ENCODE peak calls at places on chromosomes 4 and X, in eight cellular contexts. K is left lung, P is lung, Q is psoas muscle, Y is GM23248, E is GM23338, W is ovary, C is sigmoid colon. M is an unnamed sample.

GRCh38 chr4:48194986-48195773 is 61.1 kb upstream of the TXK start:
- DNase-seq in K (no peak), C (no peak), W (no peak), E (no peak), P (no peak), Q (no peak), Y (no peak), M (no peak)

GRCh38 chr4:107897823-107898222 is 33.5 kb upstream of the CYP2U1 start:
- DNase-seq in C (no peak), P (no peak), E (no peak), Q (no peak), K (no peak), Y (peak; percentile 25), W (no peak), M (no peak)

GRCh38 chr4:190020790-190021717 is 6.0 kb downstream of the FRG2 start:
- DNase-seq in C (peak; percentile 62), Y (peak; percentile 59), K (no peak), W (no peak), E (peak; percentile 92), P (peak; percentile 54), Q (peak; percentile 48), M (no peak)

GRCh38 chrX:19382500-19383145 is 38.9 kb downstream of the PDHA1 start:
- DNase-seq in W (no peak), Q (no peak), K (peak; percentile 60), E (peak; percentile 77), P (peak; percentile 59), Y (peak; percentile 42), C (peak; percentile 40), M (peak; percentile 34)

GRCh38 chr4:61740950-61741638 is 541.0 kb downstream of the ADGRL3 start:
- DNase-seq in Q (no peak), Y (no peak), C (no peak), E (peak; percentile 42), P (no peak), K (no peak), W (no peak), M (no peak)

GRCh38 chr4:10030946-10031662 is 9.8 kb upstream of the SLC2A9 start:
- DNase-seq in C (no peak), E (no peak), Q (no peak), P (no peak), W (no peak), K (no peak), Y (no peak), M (no peak)

GRCh38 chrX:153668423-153669173 is 5.0 kb downstream of the PNCK start:
- DNase-seq in Y (no peak), W (no peak), E (peak; percentile 62), K (no peak), Q (no peak), C (peak; percentile 57), P (no peak), M (no peak)

GRCh38 chr4:54852061-54852460 is 194.3 kb downstream of the KIT start:
- DNase-seq in C (no peak), P (no peak), K (no peak), Q (no peak), E (no peak), W (no peak), Y (no peak), M (no peak)

GRCh38 chr4:172980178-172980577 is 188.4 kb upstream of the GALNT7 start:
- DNase-seq in Y (no peak), W (no peak), Q (no peak), K (no peak), E (no peak), C (no peak), P (no peak), M (no peak)

GRCh38 chrX:49075347-49075746 is 1.5 kb upstream of the PRAF2 start:
- DNase-seq in K (no peak), Q (no peak), E (no peak), Y (no peak), P (no peak), C (no peak), W (no peak), M (no peak)

GRCh38 chr4:25580633-25581467 is 74.8 kb upstream of the SLC34A2 start:
- DNase-seq in Y (peak; percentile 2), Q (no peak), P (no peak), K (no peak), E (peak; percentile 39), W (no peak), C (no peak), M (no peak)

GRCh38 chr4:53943345-53944085 is 120.9 kb downstream of the CHIC2 start:
- DNase-seq in C (no peak), Y (peak; percentile 85), K (no peak), Q (no peak), E (no peak), P (no peak), W (no peak), M (no peak)

GRCh38 chrX:39296472-39296871 is 495.2 kb downstream of the MID1IP1 start:
- DNase-seq in K (no peak), C (no peak), E (no peak), P (no peak), Q (no peak), Y (no peak), W (no peak), M (no peak)

GRCh38 chrX:2499507-2499906 is 1.3 kb downstream of the DHRSX start:
- DNase-seq in E (no peak), P (no peak), C (no peak), W (no peak), Y (no peak), Q (no peak), K (peak; percentile 20), M (no peak)
- H3K4me1 ChIP-seq in E (peaks cover 47% of the 10 kb centered on the region), P (peaks cover 11% of the 10 kb centered on the region), C (no peaks in the 10 kb centered on the region), W (peaks cover 5% of the 10 kb centered on the region), Y (peaks cover 25% of the 10 kb centered on the region), Q (peaks cover 14% of the 10 kb centered on the region), K (peaks cover 33% of the 10 kb centered on the region), M (peaks cover 59% of the 10 kb centered on the region)

DNA sequence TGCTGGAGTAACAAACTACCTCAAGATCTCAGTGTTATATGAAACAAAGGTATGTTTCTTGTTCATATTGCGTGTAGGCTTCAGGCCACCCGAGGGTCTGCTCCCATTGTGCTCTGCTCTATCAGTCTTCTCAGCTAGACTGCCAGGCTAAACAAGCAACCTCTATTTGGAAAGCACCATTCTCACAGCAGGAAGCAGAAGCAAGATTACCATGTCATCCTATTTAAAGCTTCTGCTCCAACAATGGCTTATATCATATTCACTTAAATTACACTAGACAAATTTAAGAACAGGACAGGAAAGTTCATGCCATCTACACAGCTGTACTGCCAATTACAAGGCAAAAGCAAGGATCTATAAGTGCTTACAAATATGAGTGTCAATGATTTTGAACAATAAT is 385.8 kb downstream of the PPARGC1A start:
- DNase-seq in Q (no peak), C (no peak), W (no peak), K (no peak), Y (no peak), E (no peak), P (no peak), M (no peak)
- H3K4me3 ChIP-seq in Q (no peak overlapping the region), C (no peak overlapping the region), W (no peak overlapping the region), K (no peak overlapping the region), Y (no peak overlapping the region), E (no peak overlapping the region), P (no peak overlapping the region), M (no peak overlapping the region)

DNA sequence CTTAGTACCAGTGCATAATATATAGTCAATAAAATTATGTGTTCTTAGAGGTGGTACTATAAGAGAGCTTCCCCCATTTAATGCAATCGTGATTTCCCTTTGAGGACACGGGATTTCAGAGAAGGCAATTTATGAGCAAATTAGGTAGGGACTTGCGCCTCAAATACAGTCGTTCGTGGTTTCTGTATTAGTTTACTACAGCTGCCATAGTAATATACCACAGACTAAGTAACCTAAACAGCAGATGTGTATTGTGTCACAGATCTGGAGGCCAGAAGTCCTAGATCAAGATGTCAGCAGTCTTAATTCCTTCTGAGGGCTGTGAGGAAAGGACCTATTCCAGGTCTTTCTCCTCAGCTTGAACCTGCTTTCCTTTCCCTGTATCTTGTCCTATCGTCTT is 1.5 kb upstream of the PUDP start:
- DNase-seq in E (no peak), Q (no peak), Y (no peak), C (no peak), P (no peak), K (no peak), W (no peak), M (no peak)
- H3K4me1 ChIP-seq in E (no peaks in the 10 kb centered on the region), Q (peaks cover 7% of the 10 kb centered on the region), Y (peaks cover 10% of the 10 kb centered on the region), C (no peaks in the 10 kb centered on the region), P (peaks cover 4% of the 10 kb centered on the region), K (peaks cover 18% of the 10 kb centered on the region), W (no peaks in the 10 kb centered on the region), M (peaks cover 8% of the 10 kb centered on the region)

DNA sequence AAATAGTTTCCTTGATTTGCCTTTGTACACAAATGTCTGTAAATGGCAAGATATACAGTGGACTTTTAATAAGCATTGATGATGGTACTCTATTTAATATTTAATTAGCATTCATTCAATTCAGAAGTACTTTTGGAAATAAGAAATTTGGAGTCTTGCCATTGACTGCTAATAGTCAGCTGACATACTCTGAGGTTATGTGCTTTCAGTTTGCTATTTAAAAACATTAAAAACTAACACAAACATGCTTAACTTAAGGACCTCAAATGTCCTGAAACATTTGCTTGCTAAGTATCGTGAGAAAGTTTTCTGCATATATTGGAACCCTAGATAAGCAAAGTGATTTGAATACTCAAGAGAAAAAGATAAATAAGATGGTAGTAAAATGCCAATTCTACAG is 64.6 kb downstream of the REELD1 start:
- DNase-seq in C (no peak), P (no peak), K (no peak), Q (no peak), E (no peak), Y (no peak), W (no peak), M (no peak)
- H3K4me3 ChIP-seq in C (no peak overlapping the region), P (no peak overlapping the region), K (no peak overlapping the region), Q (no peak overlapping the region), E (no peak overlapping the region), Y (no peak overlapping the region), W (no peak overlapping the region), M (no peak overlapping the region)

DNA sequence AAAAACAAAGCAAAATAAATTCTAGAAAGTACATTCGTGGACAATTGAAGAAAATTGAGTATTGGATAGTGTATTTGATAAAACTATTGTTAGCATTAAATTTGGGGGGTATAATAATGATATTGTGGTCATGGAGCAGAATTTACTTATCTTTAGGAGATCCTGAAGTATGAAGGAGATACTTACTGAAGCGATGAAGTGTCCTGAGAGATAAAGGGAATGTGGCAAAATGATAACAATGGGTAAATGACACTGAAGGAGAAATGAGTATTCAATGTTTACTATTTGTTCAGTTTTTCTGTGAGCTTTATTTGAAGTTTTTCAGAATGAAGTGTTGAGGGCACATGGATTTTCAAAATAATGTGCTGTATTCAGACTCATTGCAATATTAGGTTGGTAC is 30.0 kb upstream of the BLTP1 start:
- DNase-seq in W (no peak), C (no peak), Y (no peak), K (no peak), P (no peak), Q (no peak), E (no peak), M (no peak)
- H3K4me1 ChIP-seq in W (no peaks in the 10 kb centered on the region), C (no peaks in the 10 kb centered on the region), Y (no peaks in the 10 kb centered on the region), K (no peaks in the 10 kb centered on the region), P (no peaks in the 10 kb centered on the region), Q (no peaks in the 10 kb centered on the region), E (no peaks in the 10 kb centered on the region), M (no peaks in the 10 kb centered on the region)

GRCh38 chr4:88660446-88661294 is 37.0 kb downstream of the NAP1L5 start:
- DNase-seq in E (no peak), K (no peak), C (no peak), W (no peak), Q (no peak), P (no peak), Y (peak; percentile 79), M (no peak)
- H3K4me3 ChIP-seq in E (no peak overlapping the region), K (no peak overlapping the region), C (no peak overlapping the region), W (no peak overlapping the region), Q (no peak overlapping the region), P (no peak overlapping the region), Y (peak overlapping the region; percentile 24), M (no peak overlapping the region)